ENCODE peak calls at places on chromosomes 5 and 9, in eight cellular contexts. One of them, this sample, is unnamed.

GRCh38 chr5:177466861-177467260 is 6.6 kb downstream of the DBN1 start:
- DNase-seq in aorta: no peak
- DNase-seq in uterus: no peak
- DNase-seq in activated CD4-positive, alpha-beta T cell treated with anti-CD3 and anti-CD28 coated beads, Interleukin-2, amount 50 U/mL, for 1 hour: no peak
- DNase-seq in Kasumi-1: no peak
- DNase-seq in iris pigment epithelial cell: no peak
- DNase-seq in NCI-H460: no peak
- DNase-seq in HTR-8/SVneo: no peak
- DNase-seq in this sample: no peak

GRCh38 chr5:11890777-11891176 is 13.5 kb downstream of the CTNND2 start:
- DNase-seq in aorta: no peak
- DNase-seq in uterus: no peak
- DNase-seq in activated CD4-positive, alpha-beta T cell treated with anti-CD3 and anti-CD28 coated beads, Interleukin-2, amount 50 U/mL, for 1 hour: no peak
- DNase-seq in Kasumi-1: no peak
- DNase-seq in iris pigment epithelial cell: no peak
- DNase-seq in NCI-H460: no peak
- DNase-seq in HTR-8/SVneo: no peak
- DNase-seq in this sample: no peak

GRCh38 chr5:14595189-14595588 is 13.6 kb downstream of the OTULINL start:
- DNase-seq in aorta: no peak
- DNase-seq in uterus: no peak
- DNase-seq in activated CD4-positive, alpha-beta T cell treated with anti-CD3 and anti-CD28 coated beads, Interleukin-2, amount 50 U/mL, for 1 hour: no peak
- DNase-seq in Kasumi-1: peak
- DNase-seq in iris pigment epithelial cell: no peak
- DNase-seq in NCI-H460: no peak
- DNase-seq in HTR-8/SVneo: no peak
- DNase-seq in this sample: no peak

GRCh38 chr5:133455681-133456080 is 156.7 kb downstream of the FSTL4 start:
- DNase-seq in aorta: no peak
- DNase-seq in uterus: no peak
- DNase-seq in activated CD4-positive, alpha-beta T cell treated with anti-CD3 and anti-CD28 coated beads, Interleukin-2, amount 50 U/mL, for 1 hour: no peak
- DNase-seq in Kasumi-1: no peak
- DNase-seq in iris pigment epithelial cell: no peak
- DNase-seq in NCI-H460: no peak
- DNase-seq in HTR-8/SVneo: no peak
- DNase-seq in this sample: no peak

GRCh38 chr5:9015937-9016270 is 530.0 kb downstream of the SEMA5A start:
- DNase-seq in aorta: no peak
- DNase-seq in uterus: no peak
- DNase-seq in activated CD4-positive, alpha-beta T cell treated with anti-CD3 and anti-CD28 coated beads, Interleukin-2, amount 50 U/mL, for 1 hour: no peak
- DNase-seq in Kasumi-1: peak
- DNase-seq in iris pigment epithelial cell: no peak
- DNase-seq in NCI-H460: no peak
- DNase-seq in HTR-8/SVneo: no peak
- DNase-seq in this sample: no peak

GRCh38 chr9:129406278-129407225 is 214.3 kb downstream of the C9orf50 start:
- DNase-seq in aorta: peak
- DNase-seq in uterus: peak
- DNase-seq in activated CD4-positive, alpha-beta T cell treated with anti-CD3 and anti-CD28 coated beads, Interleukin-2, amount 50 U/mL, for 1 hour: no peak
- DNase-seq in Kasumi-1: peak
- DNase-seq in iris pigment epithelial cell: no peak
- DNase-seq in NCI-H460: peak
- DNase-seq in HTR-8/SVneo: no peak
- DNase-seq in this sample: peak

GRCh38 chr5:139392678-139393496 is 2.0 kb downstream of the PROB1 start:
- DNase-seq in aorta: peak
- DNase-seq in uterus: no peak
- DNase-seq in activated CD4-positive, alpha-beta T cell treated with anti-CD3 and anti-CD28 coated beads, Interleukin-2, amount 50 U/mL, for 1 hour: peak
- DNase-seq in Kasumi-1: peak
- DNase-seq in iris pigment epithelial cell: peak
- DNase-seq in NCI-H460: peak
- DNase-seq in HTR-8/SVneo: peak
- DNase-seq in this sample: peak

GRCh38 chr9:127569819-127570401 is 42.2 kb upstream of the STXBP1 start:
- DNase-seq in aorta: no peak
- DNase-seq in uterus: no peak
- DNase-seq in activated CD4-positive, alpha-beta T cell treated with anti-CD3 and anti-CD28 coated beads, Interleukin-2, amount 50 U/mL, for 1 hour: peak
- DNase-seq in Kasumi-1: no peak
- DNase-seq in iris pigment epithelial cell: no peak
- DNase-seq in NCI-H460: no peak
- DNase-seq in HTR-8/SVneo: no peak
- DNase-seq in this sample: peak

GRCh38 chr5:132470596-132470995 is 20.0 kb downstream of the IRF1 start:
- DNase-seq in aorta: no peak
- DNase-seq in uterus: peak
- DNase-seq in activated CD4-positive, alpha-beta T cell treated with anti-CD3 and anti-CD28 coated beads, Interleukin-2, amount 50 U/mL, for 1 hour: no peak
- DNase-seq in Kasumi-1: no peak
- DNase-seq in iris pigment epithelial cell: no peak
- DNase-seq in NCI-H460: no peak
- DNase-seq in HTR-8/SVneo: no peak
- DNase-seq in this sample: no peak

GRCh38 chr9:91395553-91396470 is 27.8 kb downstream of the NFIL3 start:
- DNase-seq in aorta: no peak
- DNase-seq in uterus: no peak
- DNase-seq in activated CD4-positive, alpha-beta T cell treated with anti-CD3 and anti-CD28 coated beads, Interleukin-2, amount 50 U/mL, for 1 hour: no peak
- DNase-seq in Kasumi-1: peak
- DNase-seq in iris pigment epithelial cell: peak
- DNase-seq in NCI-H460: no peak
- DNase-seq in HTR-8/SVneo: peak
- DNase-seq in this sample: no peak

GRCh38 chr9:124078641-124079040 is 67.1 kb downstream of the LHX2 start:
- DNase-seq in aorta: no peak
- DNase-seq in uterus: no peak
- DNase-seq in activated CD4-positive, alpha-beta T cell treated with anti-CD3 and anti-CD28 coated beads, Interleukin-2, amount 50 U/mL, for 1 hour: no peak
- DNase-seq in Kasumi-1: no peak
- DNase-seq in iris pigment epithelial cell: peak
- DNase-seq in NCI-H460: peak
- DNase-seq in HTR-8/SVneo: peak
- DNase-seq in this sample: peak

GRCh38 chr5:14263700-14264099 is 120.6 kb downstream of the TRIO start:
- DNase-seq in aorta: no peak
- DNase-seq in uterus: no peak
- DNase-seq in activated CD4-positive, alpha-beta T cell treated with anti-CD3 and anti-CD28 coated beads, Interleukin-2, amount 50 U/mL, for 1 hour: no peak
- DNase-seq in Kasumi-1: no peak
- DNase-seq in iris pigment epithelial cell: no peak
- DNase-seq in NCI-H460: no peak
- DNase-seq in HTR-8/SVneo: no peak
- DNase-seq in this sample: no peak

GRCh38 chr5:154487541-154487940 is 9.5 kb upstream of the HAND1 start:
- DNase-seq in aorta: no peak
- DNase-seq in uterus: no peak
- DNase-seq in activated CD4-positive, alpha-beta T cell treated with anti-CD3 and anti-CD28 coated beads, Interleukin-2, amount 50 U/mL, for 1 hour: no peak
- DNase-seq in Kasumi-1: no peak
- DNase-seq in iris pigment epithelial cell: no peak
- DNase-seq in NCI-H460: no peak
- DNase-seq in HTR-8/SVneo: no peak
- DNase-seq in this sample: no peak

GRCh38 chr9:734831-735511 is 106.5 kb upstream of the DMRT1 start:
- DNase-seq in aorta: peak
- DNase-seq in uterus: peak
- DNase-seq in activated CD4-positive, alpha-beta T cell treated with anti-CD3 and anti-CD28 coated beads, Interleukin-2, amount 50 U/mL, for 1 hour: no peak
- DNase-seq in Kasumi-1: no peak
- DNase-seq in iris pigment epithelial cell: peak
- DNase-seq in NCI-H460: no peak
- DNase-seq in HTR-8/SVneo: peak
- DNase-seq in this sample: peak

GRCh38 chr5:5767286-5767928 is 344.9 kb downstream of the ICE1 start:
- DNase-seq in aorta: no peak
- DNase-seq in uterus: no peak
- DNase-seq in activated CD4-positive, alpha-beta T cell treated with anti-CD3 and anti-CD28 coated beads, Interleukin-2, amount 50 U/mL, for 1 hour: no peak
- DNase-seq in Kasumi-1: no peak
- DNase-seq in iris pigment epithelial cell: no peak
- DNase-seq in NCI-H460: no peak
- DNase-seq in HTR-8/SVneo: no peak
- DNase-seq in this sample: no peak

GRCh38 chr9:82761911-82762310 is 301.0 kb downstream of the RASEF start:
- DNase-seq in aorta: no peak
- DNase-seq in uterus: no peak
- DNase-seq in activated CD4-positive, alpha-beta T cell treated with anti-CD3 and anti-CD28 coated beads, Interleukin-2, amount 50 U/mL, for 1 hour: no peak
- DNase-seq in Kasumi-1: no peak
- DNase-seq in iris pigment epithelial cell: no peak
- DNase-seq in NCI-H460: no peak
- DNase-seq in HTR-8/SVneo: no peak
- DNase-seq in this sample: no peak

GRCh38 chr9:129027224-129027684 is 877 bp downstream of the SH3GLB2 start:
- DNase-seq in aorta: no peak
- DNase-seq in uterus: no peak
- DNase-seq in activated CD4-positive, alpha-beta T cell treated with anti-CD3 and anti-CD28 coated beads, Interleukin-2, amount 50 U/mL, for 1 hour: no peak
- DNase-seq in Kasumi-1: no peak
- DNase-seq in iris pigment epithelial cell: no peak
- DNase-seq in NCI-H460: no peak
- DNase-seq in HTR-8/SVneo: no peak
- DNase-seq in this sample: no peak

GRCh38 chr5:75686480-75686879 is 30.8 kb downstream of the POC5 start:
- DNase-seq in aorta: no peak
- DNase-seq in uterus: no peak
- DNase-seq in activated CD4-positive, alpha-beta T cell treated with anti-CD3 and anti-CD28 coated beads, Interleukin-2, amount 50 U/mL, for 1 hour: no peak
- DNase-seq in Kasumi-1: no peak
- DNase-seq in iris pigment epithelial cell: no peak
- DNase-seq in NCI-H460: no peak
- DNase-seq in HTR-8/SVneo: no peak
- DNase-seq in this sample: no peak

GRCh38 chr5:402615-403359 is 40.2 kb upstream of the EXOC3 start:
- DNase-seq in aorta: no peak
- DNase-seq in uterus: no peak
- DNase-seq in activated CD4-positive, alpha-beta T cell treated with anti-CD3 and anti-CD28 coated beads, Interleukin-2, amount 50 U/mL, for 1 hour: no peak
- DNase-seq in Kasumi-1: peak
- DNase-seq in iris pigment epithelial cell: no peak
- DNase-seq in NCI-H460: no peak
- DNase-seq in HTR-8/SVneo: no peak
- DNase-seq in this sample: no peak